ENCODE peak calls at places on chromosomes 5 and 9, in four cellular contexts. B, Y, S and E are unnamed samples.
A peak's percentile ranks its signal among the peaks of the same experiment; 100 is the strongest.

GRCh38 chr5:155998258-155998657 is 328.7 kb upstream of the SGCD start:
- DNase-seq in Y (no peak), B (no peak), S (no peak), E (no peak)

GRCh38 chr5:132489051-132489770 is 1.4 kb downstream of the IRF1 start:
- DNase-seq in S (no peak), B (no peak), Y (no peak), E (no peak)

GRCh38 chr5:127369772-127370171 is 79.2 kb downstream of the MEGF10 start:
- DNase-seq in B (no peak), S (no peak), Y (no peak), E (no peak)

GRCh38 chr5:73668422-73669116 is 42.6 kb downstream of the ARHGEF28 start:
- DNase-seq in Y (no peak), S (no peak), B (no peak), E (no peak)

GRCh38 chr9:12935714-12936113 is 160.9 kb downstream of the LURAP1L start:
- DNase-seq in S (no peak), Y (no peak), B (no peak), E (no peak)

GRCh38 chr5:148397968-148398595 is 14.3 kb downstream of the FBXO38 start:
- DNase-seq in B (no peak), Y (peak; percentile 25), S (peak; percentile 79), E (no peak)

GRCh38 chr9:35277171-35277520 is 115.3 kb downstream of the UNC13B start:
- DNase-seq in S (no peak), Y (no peak), B (no peak), E (no peak)

GRCh38 chr9:114549677-114550330 is 37.8 kb upstream of the ATP6V1G1 start:
- DNase-seq in S (no peak), B (no peak), Y (no peak), E (no peak)

GRCh38 chr9:17401858-17402257 is 177.0 kb upstream of the SH3GL2 start:
- DNase-seq in B (no peak), S (no peak), Y (no peak), E (no peak)

GRCh38 chr9:114619205-114619758 is 8.2 kb downstream of the TMEM268 start:
- DNase-seq in B (no peak), Y (no peak), S (no peak), E (no peak)

GRCh38 chr5:80736730-80737129 is 81.9 kb upstream of the DHFR start:
- DNase-seq in B (no peak), S (no peak), Y (no peak), E (no peak)

GRCh38 chr5:88665750-88666215 is 217.2 kb downstream of the MEF2C start:
- DNase-seq in Y (no peak), S (no peak), B (no peak), E (no peak)

GRCh38 chr9:27407491-27407890 is 110.5 kb upstream of the EQTN start:
- DNase-seq in B (no peak), S (no peak), Y (no peak), E (no peak)

GRCh38 chr5:93746406-93747056 is 5.1 kb upstream of the POU5F2 start:
- DNase-seq in B (no peak), S (no peak), Y (no peak), E (no peak)

GRCh38 chr9:93198839-93199625 is 15.1 kb downstream of the WNK2 start:
- DNase-seq in B (no peak), S (no peak), Y (no peak), E (no peak)

GRCh38 chr9:133199648-133200321 is 9.3 kb downstream of the OBP2B start:
- DNase-seq in Y (no peak), B (no peak), S (peak; percentile 5), E (no peak)

GRCh38 chr5:120954255-120954654 is 490.2 kb downstream of the PRR16 start:
- DNase-seq in S (no peak), Y (no peak), B (no peak), E (no peak)

GRCh38 chr9:106403081-106403480 is 459.9 kb upstream of the ZNF462 start:
- DNase-seq in Y (no peak), S (no peak), B (no peak), E (no peak)

GRCh38 chr9:6955251-6955921 is 197.6 kb downstream of the KDM4C start:
- DNase-seq in B (no peak), S (no peak), Y (no peak), E (no peak)

GRCh38 chr5:73441377-73441776 is 7.2 kb downstream of the FOXD1 start:
- DNase-seq in S (no peak), Y (no peak), B (no peak), E (no peak)

GRCh38 chr5:147445951-147446350 is 63.9 kb downstream of the DPYSL3 start:
- DNase-seq in B (no peak), S (no peak), Y (no peak), E (no peak)

GRCh38 chr9:98577446-98577845 is 131.3 kb downstream of the GABBR2 start:
- DNase-seq in S (no peak), B (no peak), Y (no peak), E (no peak)

GRCh38 chr5:54909911-54910870 is 75.2 kb downstream of the ESM1 start:
- DNase-seq in B (no peak), Y (no peak), S (no peak), E (no peak)

DNA sequence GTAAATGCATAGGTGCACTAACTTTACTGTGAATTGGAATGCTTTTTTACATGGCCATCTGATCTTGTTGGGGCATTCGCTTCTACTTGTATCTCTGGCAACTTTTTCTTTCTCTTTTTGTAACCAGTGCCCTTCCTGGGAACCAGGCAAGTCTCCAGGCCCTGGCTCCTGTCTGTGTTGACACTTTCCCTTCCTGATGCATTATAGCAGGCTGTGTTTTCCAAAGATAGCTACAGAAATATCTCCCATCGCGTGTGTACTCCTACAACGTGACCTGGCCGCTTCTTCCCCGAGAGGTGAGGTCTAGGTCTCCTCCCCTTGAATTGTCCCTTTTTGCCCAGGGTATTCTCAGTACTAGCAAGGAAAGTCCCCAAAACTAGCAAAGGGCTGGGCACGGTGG is 81.1 kb upstream of the SPIN1 start:
- DNase-seq in S (no peak), B (no peak), Y (no peak), E (no peak)
- TF ChIP-seq SPI1 in S (no peak), B (no peak), Y (no peak), E (no peak)

DNA sequence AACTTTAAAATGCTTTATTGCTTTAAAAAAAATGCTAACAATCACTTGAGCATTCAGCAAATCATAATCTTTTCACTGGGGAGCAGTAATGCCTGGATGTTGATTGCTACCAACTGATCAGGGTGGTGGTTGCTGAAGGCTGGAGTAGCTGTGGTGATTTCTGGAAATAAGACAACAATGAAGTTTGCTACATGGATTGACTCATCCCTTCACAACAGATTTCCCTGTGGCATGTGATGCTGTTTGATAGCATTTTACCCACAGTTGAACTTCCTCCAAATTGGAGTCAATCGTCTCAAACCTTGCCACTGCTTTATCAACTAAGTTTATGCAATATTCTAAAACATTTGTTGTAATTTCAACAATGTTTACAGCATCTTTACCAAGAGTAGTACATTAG is 83.3 kb downstream of the MLLT3 start:
- DNase-seq in S (no peak), Y (no peak), B (no peak), E (no peak)
- TF ChIP-seq SPI1 in S (no peak), Y (no peak), B (no peak), E (no peak)

DNA sequence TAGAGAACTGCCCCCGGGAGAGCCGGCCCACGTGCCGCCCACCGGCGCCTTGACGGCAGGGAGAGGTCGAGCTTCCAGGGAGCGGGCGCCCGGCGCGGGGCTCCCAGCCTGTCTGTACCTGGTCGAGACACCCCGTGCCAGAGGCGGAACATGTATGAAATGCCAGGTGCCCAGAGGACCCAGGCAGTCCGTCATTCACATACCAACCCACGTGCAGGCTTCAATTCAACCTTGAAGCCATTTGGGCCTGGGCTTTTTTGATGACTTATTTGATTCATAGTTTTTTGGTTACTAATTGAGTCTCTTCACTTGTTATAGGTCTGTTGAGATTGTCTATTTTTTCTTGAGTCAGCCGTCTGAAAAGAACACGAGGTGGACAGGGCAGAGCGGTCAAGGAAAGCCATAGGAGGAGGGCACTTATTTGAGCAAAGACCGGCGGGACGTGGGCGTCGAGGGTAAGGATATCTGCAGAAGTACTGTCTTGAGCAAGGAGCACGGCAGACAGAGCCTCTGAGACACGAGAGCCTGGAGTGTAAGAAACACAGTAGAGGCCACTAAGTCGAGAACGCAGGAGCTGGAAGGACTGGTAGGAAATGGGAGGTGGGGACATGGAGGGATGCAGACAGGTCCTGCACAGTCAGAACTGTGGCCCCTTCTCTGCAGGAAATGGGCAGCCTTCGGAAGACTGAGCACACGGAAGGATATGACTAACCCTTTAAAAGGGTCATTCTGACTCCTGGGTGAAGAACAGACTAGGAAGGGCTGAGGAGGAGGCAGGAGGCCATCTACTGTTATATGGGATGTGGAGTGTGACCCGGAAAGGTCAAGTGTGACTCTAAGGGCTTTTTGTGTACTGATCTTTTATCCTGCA is 1.2 kb upstream of the CAMSAP1 start:
- DNase-seq in Y (peak; percentile 67), B (no peak), S (no peak), E (no peak)
- TF ChIP-seq SPI1 in Y (no peak), B (no peak), S (no peak), E (no peak)

DNA sequence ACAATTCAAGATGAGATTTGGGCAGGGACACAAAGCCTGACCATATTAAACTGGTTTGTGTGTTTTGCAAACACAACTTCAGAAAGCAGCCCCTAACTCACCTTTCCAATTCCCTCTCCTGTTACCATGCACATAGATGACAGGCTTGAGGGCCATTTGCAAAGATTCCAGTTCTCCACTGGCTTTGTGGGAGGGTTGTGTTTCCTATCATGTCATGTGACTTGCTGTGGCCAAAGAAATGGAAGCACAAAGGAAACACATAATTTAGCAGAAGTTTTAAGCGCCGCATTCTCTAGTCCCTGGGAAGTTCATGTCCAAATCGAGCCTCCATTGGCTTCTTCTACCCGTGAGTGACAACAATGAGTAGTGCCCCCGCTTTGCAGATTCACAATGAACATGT is 57.9 kb upstream of the CDH6 start:
- DNase-seq in Y (no peak), S (no peak), B (no peak), E (no peak)
- TF ChIP-seq SPI1 in Y (no peak), S (no peak), B (no peak), E (no peak)

DNA sequence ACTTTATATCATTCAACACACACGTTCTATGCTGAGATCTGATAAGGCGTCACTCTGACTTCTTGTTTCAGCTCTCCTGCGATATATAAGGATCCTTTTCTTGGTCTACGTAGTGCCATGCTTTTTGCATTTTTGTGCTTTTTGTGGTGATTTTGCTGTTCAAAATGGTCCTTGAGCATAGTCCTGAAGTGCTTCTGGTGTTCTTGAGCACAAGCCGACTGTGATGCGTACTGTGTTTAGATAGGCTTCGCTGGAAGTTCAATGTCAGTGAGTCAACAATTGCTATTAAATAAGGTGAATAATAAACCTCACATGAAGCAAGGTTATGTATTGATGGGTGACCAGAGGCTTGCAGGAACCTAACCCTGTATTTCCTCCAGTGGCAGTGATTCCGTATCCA is 46.8 kb downstream of the ACO1 start:
- DNase-seq in B (no peak), Y (no peak), S (no peak), E (no peak)
- TF ChIP-seq SPI1 in B (no peak), Y (no peak), S (no peak), E (no peak)